ENCODE peak calls at places on chromosomes 3 and 15, in six cellular contexts. N, B, A, O, W and S are unnamed samples.
A peak's percentile ranks its signal among the peaks of the same experiment; 100 is the strongest.

GRCh38 chr15:61951949-61952348 is 108.3 kb downstream of the VPS13C start:
- DNase-seq in N (no peak), B (no peak), A (no peak), O (no peak), W (no peak), S (no peak)

GRCh38 chr3:73611176-73611575 is 13.6 kb downstream of the PDZRN3 start:
- DNase-seq in N (no peak), B (no peak), A (no peak), O (no peak), W (no peak), S (no peak)

GRCh38 chr3:178054505-178054904 is 481.7 kb upstream of the KCNMB2 start:
- DNase-seq in N (no peak), B (no peak), A (no peak), O (no peak), W (no peak), S (no peak)

GRCh38 chr3:58824285-58824684 is 157.7 kb upstream of the FAM3D start:
- DNase-seq in N (peak; percentile 64), B (peak; percentile 61), A (no peak), O (no peak), W (peak; percentile 28), S (no peak)

GRCh38 chr3:13480340-13481318 is 523 bp downstream of the HDAC11 start:
- DNase-seq in N (peak; percentile 11), B (peak; percentile 63), A (peak; percentile 30), O (peak; percentile 17), W (no peak), S (no peak)

GRCh38 chr3:46923559-46924350 is 46.2 kb downstream of the PTH1R start:
- DNase-seq in N (no peak), B (peak; percentile 72), A (no peak), O (no peak), W (no peak), S (no peak)

GRCh38 chr3:101077361-101078011 is 84.3 kb upstream of the ABI3BP start:
- DNase-seq in N (peak; percentile 14), B (no peak), A (no peak), O (no peak), W (no peak), S (no peak)

GRCh38 chr3:66740260-66740659 is 239.4 kb upstream of the LRIG1 start:
- DNase-seq in N (no peak), B (no peak), A (no peak), O (no peak), W (no peak), S (no peak)

GRCh38 chr15:62665449-62665848 is 377.1 kb upstream of the TPM1 start:
- DNase-seq in N (no peak), B (no peak), A (no peak), O (no peak), W (no peak), S (peak; percentile 56)

GRCh38 chr3:38247366-38248035 is 18.1 kb upstream of the SLC22A13 start:
- DNase-seq in N (peak; percentile 91), B (no peak), A (no peak), O (no peak), W (no peak), S (no peak)

GRCh38 chr3:188188911-188189310 is 35.0 kb downstream of the LPP start:
- DNase-seq in N (peak; percentile 48), B (no peak), A (no peak), O (no peak), W (no peak), S (no peak)

GRCh38 chr15:81888748-81889479 is 156.9 kb downstream of the MEX3B start:
- DNase-seq in N (no peak), B (no peak), A (no peak), O (no peak), W (no peak), S (no peak)

DNA sequence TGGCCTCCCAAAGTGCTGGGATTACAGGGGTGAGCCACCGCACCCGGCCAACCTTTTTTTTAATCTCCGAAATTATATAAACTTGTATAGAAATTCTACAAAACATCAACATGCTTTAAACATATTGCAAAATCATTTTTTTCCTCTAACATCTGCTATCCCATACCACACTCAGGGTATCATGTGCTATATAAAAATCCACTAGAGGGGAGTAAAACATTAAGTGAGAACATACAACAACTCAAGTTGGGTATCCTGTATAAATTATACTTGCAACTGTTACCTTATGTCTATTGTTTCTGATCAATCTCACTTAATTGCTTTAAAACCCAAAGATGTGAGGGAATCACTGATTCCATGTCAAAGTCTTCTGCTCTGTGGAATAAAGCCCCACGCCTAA is 71.9 kb upstream of the FBN1 start:
- DNase-seq in N (no peak), B (no peak), A (no peak), O (no peak), W (no peak), S (no peak)
- TF ChIP-seq CTCF in N (no peak), B (no peak), A (no peak), O (no peak), W (no peak), S (no peak)

DNA sequence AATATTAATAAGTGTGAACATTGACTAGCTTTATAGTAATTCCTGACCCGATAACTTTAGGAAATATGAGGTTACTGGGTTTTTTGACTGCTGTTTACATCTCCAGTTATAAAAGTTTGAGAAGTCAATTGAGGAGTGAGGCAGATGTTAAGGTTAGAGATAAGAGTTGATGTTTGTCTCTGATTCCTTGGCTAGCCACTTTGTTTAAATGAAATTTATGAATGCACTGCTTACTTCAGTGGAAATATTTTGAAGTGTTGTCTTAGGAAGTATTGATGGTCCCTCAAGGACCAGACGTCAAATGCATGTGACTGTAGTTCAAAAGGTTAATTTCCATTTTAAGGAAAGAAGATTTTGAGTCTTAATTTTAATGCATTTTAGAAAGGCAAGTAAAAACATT is 41.7 kb downstream of the MAP2K5 start:
- DNase-seq in N (no peak), B (no peak), A (no peak), O (no peak), W (no peak), S (no peak)
- H3K27ac ChIP-seq in N (no peak overlapping the region), B (no peak overlapping the region), A (no peak overlapping the region), O (no peak overlapping the region), W (no peak overlapping the region), S (no peak overlapping the region)

GRCh38 chr15:63833246-63833696 is 477 bp downstream of the HERC1 start:
- DNase-seq in N (peak; percentile 32), B (peak; percentile 76), A (peak; percentile 25), O (peak; percentile 11), W (peak; percentile 41), S (peak; percentile 31)
- TF ChIP-seq CTCF in N (no peak), B (no peak), A (no peak), O (no peak), W (no peak), S (no peak)

GRCh38 chr3:30646961-30647752 is 40.8 kb downstream of the TGFBR2 start:
- DNase-seq in N (no peak), B (no peak), A (no peak), O (no peak), W (no peak), S (no peak)
- H3K27ac ChIP-seq in N (no peak overlapping the region), B (peak overlapping the region; percentile 34), A (no peak overlapping the region), O (peak overlapping the region; percentile 28), W (no peak overlapping the region), S (no peak overlapping the region)

DNA sequence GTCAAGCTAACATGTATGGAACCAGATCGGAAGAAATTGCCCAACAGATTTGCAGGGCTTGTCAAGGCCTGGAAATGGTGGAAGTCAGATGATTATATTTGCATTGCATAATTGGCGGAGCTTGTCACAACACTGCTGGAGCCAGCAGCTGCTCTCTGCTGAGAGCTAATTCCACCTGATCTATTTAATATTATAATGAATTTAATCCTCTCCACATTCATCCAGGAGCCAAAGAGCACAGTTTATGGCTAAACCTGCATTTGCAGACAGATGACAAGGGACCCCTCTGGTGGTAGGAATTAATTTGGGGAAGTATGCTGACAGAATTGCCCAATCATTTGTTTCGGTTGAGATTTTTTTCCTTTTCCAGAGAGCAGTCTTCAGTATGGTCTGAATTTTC is 730.2 kb downstream of the TUSC7 start:
- DNase-seq in N (no peak), B (no peak), A (no peak), O (no peak), W (no peak), S (no peak)
- TF ChIP-seq CTCF in N (no peak), B (peak; percentile 47), A (no peak), O (no peak), W (peak; percentile 37), S (no peak)

GRCh38 chr3:52069135-52069534 is 12.8 kb upstream of the DUSP7 start:
- DNase-seq in N (no peak), B (no peak), A (no peak), O (no peak), W (no peak), S (no peak)

GRCh38 chr3:52069891-52070290 is 13.5 kb upstream of the DUSP7 start:
- DNase-seq in N (no peak), B (no peak), A (no peak), O (no peak), W (no peak), S (no peak)

GRCh38 chr3:52072020-52072419 is 15.6 kb upstream of the DUSP7 start:
- DNase-seq in N (no peak), B (peak; percentile 82), A (no peak), O (no peak), W (no peak), S (no peak)

GRCh38 chr3:52072471-52072870 is 16.1 kb upstream of the DUSP7 start:
- DNase-seq in N (no peak), B (no peak), A (no peak), O (no peak), W (no peak), S (no peak)

GRCh38 chr3:52070724-52071621 is 14.6 kb upstream of the DUSP7 start:
- DNase-seq in N (no peak), B (peak; percentile 79), A (no peak), O (no peak), W (peak; percentile 60), S (peak; percentile 52)
- H3K27ac ChIP-seq in N (no peak overlapping the region), B (peak overlapping the region; percentile 75), A (no peak overlapping the region), O (no peak overlapping the region), W (peak overlapping the region; percentile 88), S (peak overlapping the region; percentile 74)

GRCh38 chr3:77682162-77682561 is 642.3 kb downstream of the ROBO2 start:
- DNase-seq in N (no peak), B (no peak), A (no peak), O (no peak), W (no peak), S (no peak)
- TF ChIP-seq CTCF in N (no peak), B (no peak), A (no peak), O (no peak), W (no peak), S (no peak)

DNA sequence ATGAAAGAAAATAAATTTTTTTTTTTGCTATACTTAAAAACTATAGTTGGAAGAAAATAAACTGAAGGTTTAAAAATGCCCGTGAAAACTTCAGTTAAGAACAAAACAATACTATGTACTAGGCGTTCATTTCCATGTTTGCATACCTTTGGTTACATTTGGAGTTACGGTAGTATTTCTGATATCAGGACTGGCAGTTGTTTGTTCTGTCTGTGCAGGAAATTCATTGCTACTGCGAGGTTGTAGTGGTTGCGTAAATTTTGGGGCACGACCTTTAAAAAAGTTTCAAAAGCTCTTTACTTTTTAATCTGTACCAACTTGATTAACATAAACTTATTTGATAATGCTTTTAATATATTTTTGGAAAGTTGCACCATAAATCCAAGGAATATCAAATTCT is 47.9 kb downstream of the ST3GAL6 start:
- DNase-seq in N (no peak), B (no peak), A (no peak), O (no peak), W (no peak), S (no peak)
- H3K27ac ChIP-seq in N (no peak overlapping the region), B (no peak overlapping the region), A (no peak overlapping the region), O (no peak overlapping the region), W (no peak overlapping the region), S (no peak overlapping the region)

GRCh38 chr3:183427206-183428139 is 946 bp downstream of the MCF2L2 start:
- DNase-seq in N (no peak), B (no peak), A (no peak), O (no peak), W (no peak), S (no peak)
- TF ChIP-seq CTCF in N (no peak), B (no peak), A (no peak), O (no peak), W (no peak), S (no peak)

GRCh38 chr3:122076414-122077292 is 21.5 kb downstream of the CD86 start:
- DNase-seq in N (no peak), B (no peak), A (no peak), O (no peak), W (no peak), S (no peak)
- H3K27ac ChIP-seq in N (no peak overlapping the region), B (no peak overlapping the region), A (no peak overlapping the region), O (no peak overlapping the region), W (no peak overlapping the region), S (no peak overlapping the region)